ENCODE peak calls at places on chromosomes 7 and 10, in eight cellular contexts. O is EH; E is NCI-H1105; K is OCI-LY7; R is stimulated activated CD4-positive, alpha-beta T cell treated with anti-CD3 and anti-CD28 coated beads, TNF-alpha, amount 100 ng/mL, for 4 hours; B is activated CD4-positive, alpha-beta T cell treated with anti-CD3 and anti-CD28 coated beads for 24 hours; J is T-cell; L is substantia nigra. H is an unnamed sample.

GRCh38 chr10:33152146-33152545 is 182.3 kb downstream of the NRP1 start:
- DNase-seq in J (no peak), E (no peak), L (no peak), K (no peak), B (no peak), R (no peak), O (no peak), H (no peak)

GRCh38 chr10:72308320-72308987 is 34.7 kb downstream of the DDIT4 start:
- DNase-seq in B (no peak), J (no peak), L (no peak), O (peak), K (no peak), E (no peak), R (no peak), H (peak)

GRCh38 chr7:6271091-6271658 is 1.2 kb downstream of the CYTH3 start:
- DNase-seq in J (peak), K (no peak), B (no peak), E (peak), O (peak), R (no peak), L (peak), H (peak)

GRCh38 chr7:112669306-112669705 is 120.9 kb downstream of the TMEM168 start:
- DNase-seq in K (no peak), B (no peak), R (no peak), O (no peak), E (no peak), L (no peak), J (no peak), H (no peak)

GRCh38 chr7:42181566-42181965 is 55.4 kb downstream of the GLI3 start:
- DNase-seq in O (peak), R (no peak), L (no peak), K (no peak), E (no peak), B (no peak), J (no peak), H (no peak)

GRCh38 chr7:158292948-158293347 is 294.7 kb downstream of the PTPRN2 start:
- DNase-seq in J (no peak), O (no peak), E (no peak), B (no peak), L (no peak), R (no peak), K (no peak), H (no peak)

GRCh38 chr7:122362473-122362872 is 57.9 kb upstream of the FEZF1 start:
- DNase-seq in J (no peak), L (no peak), O (no peak), R (no peak), K (no peak), B (no peak), E (no peak), H (no peak)

GRCh38 chr7:99563650-99564049 is 5.2 kb downstream of the ZNF655 start:
- DNase-seq in J (no peak), L (no peak), O (peak), R (no peak), K (no peak), E (no peak), B (no peak), H (no peak)

GRCh38 chr7:132430863-132431822 is 145.1 kb downstream of the PLXNA4 start:
- DNase-seq in E (no peak), K (no peak), O (peak), R (peak), J (peak), L (no peak), B (no peak), H (peak)

GRCh38 chr7:128729489-128729888 is 9.7 kb upstream of the CALU start:
- DNase-seq in O (no peak), R (no peak), K (no peak), J (no peak), L (no peak), B (no peak), E (no peak), H (no peak)

GRCh38 chr7:73577627-73578341 is 595 bp downstream of the TBL2 start:
- DNase-seq in O (peak), K (no peak), E (no peak), R (no peak), L (no peak), J (no peak), B (no peak), H (peak)

GRCh38 chr7:128410092-128410665 is 397 bp upstream of the IMPDH1 start:
- DNase-seq in B (no peak), L (no peak), O (peak), K (peak), R (peak), J (peak), E (peak), H (peak)

GRCh38 chr7:117946201-117946633 is 73.0 kb upstream of the CTTNBP2 start:
- DNase-seq in J (no peak), E (no peak), L (no peak), R (no peak), B (no peak), K (no peak), O (no peak), H (no peak)

GRCh38 chr7:2018786-2019692 is 213.7 kb downstream of the MAD1L1 start:
- DNase-seq in L (no peak), J (no peak), O (peak), B (no peak), E (no peak), R (no peak), K (no peak), H (peak)

GRCh38 chr7:155858521-155859061 is 46.3 kb upstream of the SHH start:
- DNase-seq in L (no peak), O (peak), E (no peak), K (no peak), J (no peak), R (no peak), B (no peak), H (no peak)

GRCh38 chr10:58291538-58292174 is 22.7 kb downstream of the CISD1 start:
- DNase-seq in O (peak), R (no peak), J (no peak), B (no peak), K (peak), L (no peak), E (peak), H (peak)

GRCh38 chr10:132421377-132422168 is 24.6 kb downstream of the PWWP2B start:
- DNase-seq in J (peak), E (no peak), L (peak), K (peak), O (peak), R (no peak), B (no peak), H (peak)

GRCh38 chr10:130866857-130867256 is 444.7 kb downstream of the TCERG1L start:
- DNase-seq in O (no peak), E (no peak), J (no peak), K (no peak), R (no peak), B (no peak), L (no peak), H (no peak)

GRCh38 chr7:137443616-137444015 is 100.1 kb upstream of the PTN start:
- DNase-seq in O (peak), R (no peak), B (no peak), E (no peak), K (no peak), L (no peak), J (no peak), H (no peak)

GRCh38 chr10:3407208-3407607 is 234.6 kb upstream of the PITRM1 start:
- DNase-seq in J (no peak), B (no peak), O (peak), K (no peak), E (no peak), L (no peak), R (no peak), H (no peak)

GRCh38 chr10:101331960-101332359 is 22.0 kb upstream of the BTRC start:
- DNase-seq in E (no peak), O (no peak), R (no peak), J (no peak), B (no peak), K (no peak), L (no peak), H (no peak)

GRCh38 chr7:100583132-100584045 is 2.5 kb downstream of the LRCH4 start:
- DNase-seq in E (no peak), O (peak), L (no peak), J (peak), B (peak), K (peak), R (peak), H (peak)